ENCODE peak calls at places on chromosomes 5 and 9, in five cellular contexts. H, C, S, O and F are unnamed samples. For H3K9me3, the result is how much of the 10 kb centered on the place peaks cover.

GRCh38 chr5:141694479-141694878 is 12.4 kb upstream of the ARAP3 start:
- DNase-seq in C (no peak), O (no peak), H (no peak), S (no peak), F (no peak)

GRCh38 chr5:178535299-178536175 is 54.7 kb downstream of the COL23A1 start:
- DNase-seq in S (no peak), C (no peak), O (no peak), H (no peak), F (no peak)

GRCh38 chr9:122346478-122347347 is 24.1 kb upstream of the PTGS1 start:
- DNase-seq in S (peak), H (peak), C (no peak), O (no peak), F (peak)

GRCh38 chr9:136437839-136438547 is 1.7 kb downstream of the INPP5E start:
- DNase-seq in O (no peak), C (peak), H (peak), S (no peak), F (no peak)

GRCh38 chr9:85185486-85186217 is 516.1 kb downstream of the NTRK2 start:
- DNase-seq in S (no peak), C (no peak), H (no peak), O (no peak), F (no peak)

GRCh38 chr5:170524576-170524975 is 20.8 kb downstream of the KCNIP1 start:
- DNase-seq in O (no peak), H (no peak), C (no peak), S (no peak), F (no peak)

GRCh38 chr5:96893342-96893741 is 17.0 kb downstream of the ERAP2 start:
- DNase-seq in O (no peak), H (peak), C (peak), S (no peak), F (peak)

GRCh38 chr9:119868694-119869093 is 499.5 kb upstream of the BRINP1 start:
- DNase-seq in O (no peak), C (no peak), S (no peak), H (no peak), F (no peak)

GRCh38 chr5:68239485-68239884 is 23.9 kb downstream of the PIK3R1 start:
- DNase-seq in O (no peak), S (no peak), H (peak), C (peak), F (no peak)

GRCh38 chr5:179232091-179232490 is 113.2 kb downstream of the ADAMTS2 start:
- DNase-seq in H (no peak), O (no peak), S (peak), C (no peak), F (no peak)

GRCh38 chr9:4286086-4286485 is 13.8 kb downstream of the GLIS3 start:
- DNase-seq in O (no peak), H (no peak), S (no peak), C (no peak), F (no peak)

GRCh38 chr5:95822038-95822407 is 503 bp downstream of the GLRX start:
- DNase-seq in C (peak), S (peak), H (peak), O (peak), F (peak)

GRCh38 chr5:125835293-125836172 is 587.7 kb upstream of the GRAMD2B start:
- DNase-seq in O (peak), H (peak), S (peak), C (peak), F (peak)

DNA sequence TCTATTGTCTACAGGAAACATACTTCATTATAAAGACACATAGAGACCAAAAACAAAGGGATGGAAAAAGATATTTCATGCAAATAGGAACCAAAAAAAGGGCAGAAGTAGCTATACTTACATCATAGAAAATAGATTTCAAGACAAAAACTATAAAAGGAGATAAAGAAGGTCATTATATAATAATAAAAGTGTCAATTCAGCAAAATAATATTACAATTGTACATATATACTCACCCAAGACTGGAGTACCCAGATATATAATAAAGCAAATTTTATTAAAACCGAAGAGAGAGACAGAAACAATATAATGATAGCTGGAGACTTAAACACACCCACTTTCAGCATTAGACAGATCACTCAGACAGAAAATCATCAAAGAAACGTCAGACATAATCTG is 546.3 kb downstream of the PRDM9 start:
- DNase-seq in O (no peak), S (no peak), C (no peak), H (no peak), F (no peak)
- H3K9me3 ChIP-seq in O (under half), S (under half), C (under half), H (under half), F (under half)

GRCh38 chr5:102755691-102756371 is 726 bp downstream of the PAM start:
- DNase-seq in H (peak), C (peak), S (peak), O (peak), F (peak)
- H3K23ac ChIP-seq in H (peak), C (peak), S (no peak), O (no peak), F (no peak)

GRCh38 chr5:142894315-142894714 is 124.1 kb downstream of the ARHGAP26 start:
- DNase-seq in H (no peak), S (no peak), O (no peak), C (no peak), F (no peak)

GRCh38 chr5:142894749-142895148 is 124.6 kb downstream of the ARHGAP26 start:
- DNase-seq in C (peak), O (no peak), H (no peak), S (no peak), F (no peak)

GRCh38 chr5:142896325-142897007 is 126.3 kb downstream of the ARHGAP26 start:
- DNase-seq in O (no peak), C (no peak), H (no peak), S (no peak), F (no peak)

GRCh38 chr5:142900926-142901325 is 130.7 kb downstream of the ARHGAP26 start:
- DNase-seq in O (no peak), C (peak), H (peak), S (no peak), F (peak)

DNA sequence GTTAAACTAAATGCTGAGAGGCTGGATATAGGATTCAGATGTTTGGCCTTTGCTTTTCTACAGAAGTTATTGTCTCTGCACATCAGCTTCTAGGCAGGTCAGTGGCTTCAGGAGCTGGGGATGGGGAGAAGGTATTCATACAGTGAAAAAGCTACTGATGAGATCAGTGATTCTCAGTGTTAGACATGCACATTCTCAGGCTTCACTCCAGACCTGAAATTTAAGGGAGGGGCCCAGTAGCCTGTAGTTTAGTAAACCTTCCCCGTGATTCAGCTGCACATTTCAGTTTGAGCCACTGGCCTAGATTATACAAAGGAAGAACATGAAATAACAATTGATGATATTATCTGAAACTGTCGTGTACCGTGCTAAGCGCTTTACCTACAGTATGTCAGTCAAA is 127.2 kb downstream of the ARHGAP26 start:
- DNase-seq in O (no peak), C (no peak), S (no peak), H (no peak), F (no peak)
- H3K18ac ChIP-seq in O (no peak), C (no peak), S (no peak), H (no peak), F (no peak)

DNA sequence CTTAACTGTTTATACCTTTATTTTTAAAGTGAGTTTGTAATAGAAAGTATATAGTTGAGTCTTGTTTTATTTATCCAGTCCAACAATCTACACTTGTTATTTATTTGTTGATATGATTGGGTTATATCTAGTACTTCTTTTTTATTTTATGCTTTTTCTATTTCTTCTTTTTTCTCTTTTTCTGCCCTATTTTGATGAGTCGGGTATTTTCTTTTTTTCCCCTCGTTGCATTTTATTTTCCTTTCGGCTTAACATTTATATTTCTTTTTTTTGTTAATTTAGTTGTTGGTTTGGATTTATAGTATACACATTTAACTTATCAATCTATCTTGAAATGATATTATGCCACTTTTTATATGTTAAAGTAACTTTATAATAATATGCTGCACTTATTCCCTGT is 111.7 kb upstream of the IZUMO3 start:
- DNase-seq in O (no peak), S (no peak), H (no peak), C (no peak), F (no peak)
- H3K9me3 ChIP-seq in O (under half), S (under half), H (under half), C (under half), F (under half)

DNA sequence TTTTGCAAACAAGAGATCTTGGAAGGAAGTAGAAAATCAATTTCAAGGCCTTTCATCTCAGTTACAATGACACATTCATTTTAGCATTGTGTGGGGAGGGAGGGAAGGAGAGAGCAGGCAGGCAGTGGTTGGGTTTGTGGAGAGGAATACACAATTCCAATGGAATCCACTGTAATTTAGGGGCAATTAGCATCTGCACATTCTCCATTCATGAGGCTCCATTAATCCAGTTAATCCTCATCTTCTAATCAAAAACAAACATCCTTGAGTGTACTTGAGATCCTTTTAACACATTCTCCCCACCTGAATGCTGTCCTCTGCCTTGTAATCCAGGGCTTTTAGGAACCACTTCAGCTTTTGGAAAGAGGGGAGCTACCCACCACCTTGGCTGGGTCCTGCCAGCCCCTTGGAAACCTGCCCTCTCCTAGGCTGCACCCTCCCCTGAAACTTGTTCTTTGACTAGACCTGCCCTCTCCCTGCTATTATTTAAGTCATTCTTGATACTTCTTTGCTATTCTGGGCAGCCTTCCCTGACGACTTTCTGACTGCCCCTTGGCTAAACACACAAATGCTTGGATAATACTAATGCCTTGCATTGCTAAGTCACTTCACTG is 271.2 kb downstream of the SLIT3 start:
- DNase-seq in H (no peak), S (no peak), O (no peak), C (no peak), F (no peak)
- H3K23ac ChIP-seq in H (no peak), S (no peak), O (no peak), C (no peak), F (peak)

DNA sequence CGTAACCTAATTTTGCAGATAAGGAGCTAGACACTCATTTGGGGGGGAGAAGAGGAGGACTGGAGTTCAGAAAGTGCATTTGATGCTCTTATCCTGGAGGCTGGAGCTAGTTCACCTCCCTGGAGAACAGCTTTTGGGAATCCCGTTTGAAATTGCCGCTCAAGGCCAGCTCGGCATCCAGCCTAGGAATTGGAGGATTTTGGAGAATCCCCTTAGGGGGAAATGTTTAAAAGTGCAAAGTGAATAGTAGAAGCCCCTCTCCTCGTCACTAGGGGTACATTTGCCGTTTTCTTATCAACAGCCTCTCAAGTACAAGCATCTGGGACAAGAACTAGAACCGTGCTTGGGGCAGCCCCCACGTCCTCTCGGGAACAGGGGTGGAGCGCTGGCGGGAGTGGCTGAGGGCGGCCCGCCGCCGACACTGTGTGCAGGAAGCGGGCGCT is 1.3 kb upstream of the CNOT8 start:
- DNase-seq in O (no peak), C (no peak), H (no peak), S (no peak), F (peak)
- H3K18ac ChIP-seq in O (peak), C (peak), H (peak), S (peak), F (no peak)